ENCODE peak calls at places on chromosomes 13 and 19, in ten cellular contexts. One of them, this sample, is unnamed.

GRCh38 chr19:14113762-14114414 is 3.7 kb downstream of the PRKACA start:
- DNase-seq in uterus: no peak
- DNase-seq in T-helper 2 cell: no peak
- DNase-seq in activated CD4-positive, alpha-beta T cell treated with anti-CD3 and anti-CD28 coated beads for 1 hour: no peak
- DNase-seq in stimulated activated naive CD8-positive, alpha-beta T cell treated with anti-CD3 and anti-CD28 coated beads, Interleukin-15, Interleukin-2, amounts not matched to agents 100 U/mL and 50 U/mL, for 24 hours: peak
- DNase-seq in H7: peak
- DNase-seq in frontal cortex: no peak
- DNase-seq in stimulated activated CD4-positive, alpha-beta T cell treated with anti-CD3 and anti-CD28 coated beads, Interleukin-2, amount 100 ng/mL, for 48 hours: peak
- DNase-seq in heart right ventricle: peak
- DNase-seq in fibroblast of lung: no peak
- DNase-seq in this sample: peak

GRCh38 chr19:40237791-40238190 is 11.3 kb upstream of the CCNP start:
- DNase-seq in H7: no peak
- DNase-seq in stimulated activated CD4-positive, alpha-beta T cell treated with anti-CD3 and anti-CD28 coated beads, Interleukin-2, amount 100 ng/mL, for 48 hours: no peak
- DNase-seq in fibroblast of lung: no peak
- DNase-seq in T-helper 2 cell: no peak
- DNase-seq in stimulated activated naive CD8-positive, alpha-beta T cell treated with anti-CD3 and anti-CD28 coated beads, Interleukin-15, Interleukin-2, amounts not matched to agents 100 U/mL and 50 U/mL, for 24 hours: no peak
- DNase-seq in activated CD4-positive, alpha-beta T cell treated with anti-CD3 and anti-CD28 coated beads for 1 hour: no peak
- DNase-seq in heart right ventricle: no peak
- DNase-seq in uterus: no peak
- DNase-seq in frontal cortex: no peak
- DNase-seq in this sample: no peak

GRCh38 chr13:43865892-43866291 is 13.6 kb downstream of the CCDC122 start:
- DNase-seq in uterus: no peak
- DNase-seq in frontal cortex: no peak
- DNase-seq in activated CD4-positive, alpha-beta T cell treated with anti-CD3 and anti-CD28 coated beads for 1 hour: no peak
- DNase-seq in fibroblast of lung: peak
- DNase-seq in stimulated activated CD4-positive, alpha-beta T cell treated with anti-CD3 and anti-CD28 coated beads, Interleukin-2, amount 100 ng/mL, for 48 hours: no peak
- DNase-seq in stimulated activated naive CD8-positive, alpha-beta T cell treated with anti-CD3 and anti-CD28 coated beads, Interleukin-15, Interleukin-2, amounts not matched to agents 100 U/mL and 50 U/mL, for 24 hours: no peak
- DNase-seq in H7: no peak
- DNase-seq in T-helper 2 cell: no peak
- DNase-seq in heart right ventricle: no peak
- DNase-seq in this sample: no peak

GRCh38 chr19:19451429-19452240 is 46.2 kb downstream of the GATAD2A start:
- DNase-seq in T-helper 2 cell: peak
- DNase-seq in heart right ventricle: no peak
- DNase-seq in stimulated activated CD4-positive, alpha-beta T cell treated with anti-CD3 and anti-CD28 coated beads, Interleukin-2, amount 100 ng/mL, for 48 hours: no peak
- DNase-seq in activated CD4-positive, alpha-beta T cell treated with anti-CD3 and anti-CD28 coated beads for 1 hour: no peak
- DNase-seq in uterus: no peak
- DNase-seq in H7: no peak
- DNase-seq in stimulated activated naive CD8-positive, alpha-beta T cell treated with anti-CD3 and anti-CD28 coated beads, Interleukin-15, Interleukin-2, amounts not matched to agents 100 U/mL and 50 U/mL, for 24 hours: peak
- DNase-seq in frontal cortex: no peak
- DNase-seq in fibroblast of lung: no peak
- DNase-seq in this sample: no peak

GRCh38 chr19:16193466-16193865 is 4.2 kb upstream of the AP1M1 start:
- DNase-seq in uterus: no peak
- DNase-seq in stimulated activated CD4-positive, alpha-beta T cell treated with anti-CD3 and anti-CD28 coated beads, Interleukin-2, amount 100 ng/mL, for 48 hours: no peak
- DNase-seq in T-helper 2 cell: no peak
- DNase-seq in frontal cortex: no peak
- DNase-seq in heart right ventricle: no peak
- DNase-seq in H7: peak
- DNase-seq in fibroblast of lung: no peak
- DNase-seq in activated CD4-positive, alpha-beta T cell treated with anti-CD3 and anti-CD28 coated beads for 1 hour: no peak
- DNase-seq in stimulated activated naive CD8-positive, alpha-beta T cell treated with anti-CD3 and anti-CD28 coated beads, Interleukin-15, Interleukin-2, amounts not matched to agents 100 U/mL and 50 U/mL, for 24 hours: no peak
- DNase-seq in this sample: peak

GRCh38 chr19:8261881-8262280 is 46.3 kb downstream of the CD320 start:
- DNase-seq in T-helper 2 cell: no peak
- DNase-seq in stimulated activated CD4-positive, alpha-beta T cell treated with anti-CD3 and anti-CD28 coated beads, Interleukin-2, amount 100 ng/mL, for 48 hours: no peak
- DNase-seq in stimulated activated naive CD8-positive, alpha-beta T cell treated with anti-CD3 and anti-CD28 coated beads, Interleukin-15, Interleukin-2, amounts not matched to agents 100 U/mL and 50 U/mL, for 24 hours: no peak
- DNase-seq in fibroblast of lung: no peak
- DNase-seq in heart right ventricle: no peak
- DNase-seq in uterus: no peak
- DNase-seq in H7: peak
- DNase-seq in frontal cortex: no peak
- DNase-seq in activated CD4-positive, alpha-beta T cell treated with anti-CD3 and anti-CD28 coated beads for 1 hour: no peak
- DNase-seq in this sample: no peak

GRCh38 chr13:93794197-93794885 is 567.7 kb downstream of the GPC6 start:
- DNase-seq in uterus: no peak
- DNase-seq in T-helper 2 cell: no peak
- DNase-seq in stimulated activated CD4-positive, alpha-beta T cell treated with anti-CD3 and anti-CD28 coated beads, Interleukin-2, amount 100 ng/mL, for 48 hours: peak
- DNase-seq in activated CD4-positive, alpha-beta T cell treated with anti-CD3 and anti-CD28 coated beads for 1 hour: no peak
- DNase-seq in fibroblast of lung: no peak
- DNase-seq in heart right ventricle: no peak
- DNase-seq in H7: no peak
- DNase-seq in frontal cortex: no peak
- DNase-seq in stimulated activated naive CD8-positive, alpha-beta T cell treated with anti-CD3 and anti-CD28 coated beads, Interleukin-15, Interleukin-2, amounts not matched to agents 100 U/mL and 50 U/mL, for 24 hours: peak
- DNase-seq in this sample: no peak

GRCh38 chr19:32570081-32570785 is 10.8 kb upstream of the PDCD5 start:
- DNase-seq in frontal cortex: peak
- DNase-seq in H7: peak
- DNase-seq in T-helper 2 cell: no peak
- DNase-seq in stimulated activated naive CD8-positive, alpha-beta T cell treated with anti-CD3 and anti-CD28 coated beads, Interleukin-15, Interleukin-2, amounts not matched to agents 100 U/mL and 50 U/mL, for 24 hours: peak
- DNase-seq in stimulated activated CD4-positive, alpha-beta T cell treated with anti-CD3 and anti-CD28 coated beads, Interleukin-2, amount 100 ng/mL, for 48 hours: peak
- DNase-seq in fibroblast of lung: peak
- DNase-seq in heart right ventricle: no peak
- DNase-seq in uterus: peak
- DNase-seq in activated CD4-positive, alpha-beta T cell treated with anti-CD3 and anti-CD28 coated beads for 1 hour: peak
- DNase-seq in this sample: peak

GRCh38 chr19:17411801-17412200 is 6.4 kb upstream of the BST2 start:
- DNase-seq in heart right ventricle: no peak
- DNase-seq in fibroblast of lung: no peak
- DNase-seq in uterus: no peak
- DNase-seq in activated CD4-positive, alpha-beta T cell treated with anti-CD3 and anti-CD28 coated beads for 1 hour: no peak
- DNase-seq in stimulated activated naive CD8-positive, alpha-beta T cell treated with anti-CD3 and anti-CD28 coated beads, Interleukin-15, Interleukin-2, amounts not matched to agents 100 U/mL and 50 U/mL, for 24 hours: no peak
- DNase-seq in H7: no peak
- DNase-seq in T-helper 2 cell: no peak
- DNase-seq in frontal cortex: no peak
- DNase-seq in stimulated activated CD4-positive, alpha-beta T cell treated with anti-CD3 and anti-CD28 coated beads, Interleukin-2, amount 100 ng/mL, for 48 hours: no peak
- DNase-seq in this sample: peak

GRCh38 chr19:32692727-32693061 is 1.1 kb downstream of the NUDT19 start:
- DNase-seq in heart right ventricle: no peak
- DNase-seq in uterus: no peak
- DNase-seq in activated CD4-positive, alpha-beta T cell treated with anti-CD3 and anti-CD28 coated beads for 1 hour: no peak
- DNase-seq in H7: no peak
- DNase-seq in T-helper 2 cell: peak
- DNase-seq in stimulated activated naive CD8-positive, alpha-beta T cell treated with anti-CD3 and anti-CD28 coated beads, Interleukin-15, Interleukin-2, amounts not matched to agents 100 U/mL and 50 U/mL, for 24 hours: no peak
- DNase-seq in frontal cortex: no peak
- DNase-seq in fibroblast of lung: no peak
- DNase-seq in stimulated activated CD4-positive, alpha-beta T cell treated with anti-CD3 and anti-CD28 coated beads, Interleukin-2, amount 100 ng/mL, for 48 hours: peak
- DNase-seq in this sample: no peak

GRCh38 chr13:50909605-50910482 is at the start of gene RNASEH2B:
- DNase-seq in frontal cortex: peak
- DNase-seq in fibroblast of lung: peak
- DNase-seq in heart right ventricle: peak
- DNase-seq in uterus: peak
- DNase-seq in stimulated activated CD4-positive, alpha-beta T cell treated with anti-CD3 and anti-CD28 coated beads, Interleukin-2, amount 100 ng/mL, for 48 hours: peak
- DNase-seq in stimulated activated naive CD8-positive, alpha-beta T cell treated with anti-CD3 and anti-CD28 coated beads, Interleukin-15, Interleukin-2, amounts not matched to agents 100 U/mL and 50 U/mL, for 24 hours: peak
- DNase-seq in T-helper 2 cell: peak
- DNase-seq in activated CD4-positive, alpha-beta T cell treated with anti-CD3 and anti-CD28 coated beads for 1 hour: peak
- DNase-seq in H7: peak
- DNase-seq in this sample: peak

GRCh38 chr13:109779074-109779473 is 7.3 kb downstream of the IRS2 start:
- DNase-seq in H7: no peak
- DNase-seq in frontal cortex: no peak
- DNase-seq in uterus: no peak
- DNase-seq in activated CD4-positive, alpha-beta T cell treated with anti-CD3 and anti-CD28 coated beads for 1 hour: no peak
- DNase-seq in T-helper 2 cell: peak
- DNase-seq in stimulated activated naive CD8-positive, alpha-beta T cell treated with anti-CD3 and anti-CD28 coated beads, Interleukin-15, Interleukin-2, amounts not matched to agents 100 U/mL and 50 U/mL, for 24 hours: peak
- DNase-seq in fibroblast of lung: no peak
- DNase-seq in stimulated activated CD4-positive, alpha-beta T cell treated with anti-CD3 and anti-CD28 coated beads, Interleukin-2, amount 100 ng/mL, for 48 hours: no peak
- DNase-seq in heart right ventricle: no peak
- DNase-seq in this sample: no peak

GRCh38 chr13:23899555-23899954 is 2.3 kb upstream of the C1QTNF9B start:
- DNase-seq in fibroblast of lung: peak
- DNase-seq in stimulated activated CD4-positive, alpha-beta T cell treated with anti-CD3 and anti-CD28 coated beads, Interleukin-2, amount 100 ng/mL, for 48 hours: no peak
- DNase-seq in stimulated activated naive CD8-positive, alpha-beta T cell treated with anti-CD3 and anti-CD28 coated beads, Interleukin-15, Interleukin-2, amounts not matched to agents 100 U/mL and 50 U/mL, for 24 hours: peak
- DNase-seq in T-helper 2 cell: no peak
- DNase-seq in heart right ventricle: no peak
- DNase-seq in uterus: no peak
- DNase-seq in frontal cortex: no peak
- DNase-seq in H7: no peak
- DNase-seq in activated CD4-positive, alpha-beta T cell treated with anti-CD3 and anti-CD28 coated beads for 1 hour: no peak
- DNase-seq in this sample: no peak